ENCODE peak calls at places on chromosomes 7 and 10, in nine cellular contexts. U, T, X, K, O, E, I, F and B are unnamed samples.

GRCh38 chr10:1255600-1255999 is 199.4 kb downstream of the WDR37 start:
- DNase-seq in O (no peak), T (no peak), I (no peak), E (no peak), U (no peak), F (no peak), K (no peak), X (no peak), B (no peak)

GRCh38 chr10:11682896-11683295 is 59.3 kb upstream of the ECHDC3 start:
- DNase-seq in F (no peak), K (no peak), E (no peak), I (no peak), O (no peak), T (no peak), X (no peak), U (no peak), B (no peak)

GRCh38 chr10:3873728-3874461 is 88.9 kb upstream of the KLF6 start:
- DNase-seq in E (no peak), K (no peak), T (no peak), F (no peak), U (peak; percentile 25), X (peak; percentile 51), O (peak; percentile 90), I (no peak), B (peak; percentile 29)

GRCh38 chr7:93327006-93327633 is 95.0 kb downstream of the VPS50 start:
- DNase-seq in I (no peak), T (no peak), X (peak; percentile 15), E (no peak), O (no peak), F (no peak), K (no peak), U (no peak), B (no peak)

GRCh38 chr10:50312464-50313437 is 61.4 kb upstream of the ASAH2 start:
- DNase-seq in K (no peak), X (no peak), O (no peak), U (no peak), F (no peak), E (no peak), I (no peak), T (no peak), B (no peak)

GRCh38 chr10:24462889-24463552 is 254.1 kb downstream of the KIAA1217 start:
- DNase-seq in U (no peak), K (no peak), E (no peak), I (no peak), X (no peak), O (no peak), F (no peak), T (no peak), B (no peak)

GRCh38 chr10:130242483-130242882 is 106.3 kb downstream of the GLRX3 start:
- DNase-seq in E (no peak), X (no peak), T (no peak), O (no peak), F (no peak), U (peak; percentile 5), I (peak; percentile 18), K (no peak), B (no peak)

GRCh38 chr7:962401-963081 is 8.1 kb upstream of the ADAP1 start:
- DNase-seq in O (no peak), F (no peak), T (no peak), X (no peak), K (no peak), E (no peak), I (no peak), U (no peak), B (no peak)

GRCh38 chr7:76428868-76429805 is 4.4 kb downstream of the ZP3 start:
- DNase-seq in U (no peak), I (no peak), T (no peak), O (peak; percentile 58), K (no peak), F (no peak), E (no peak), X (no peak), B (no peak)

GRCh38 chr10:123146013-123146891 is 1.7 kb upstream of the HMX2 start:
- DNase-seq in T (no peak), U (no peak), X (no peak), E (no peak), I (no peak), K (no peak), O (peak; percentile 62), F (no peak), B (no peak)

GRCh38 chr10:44466236-44466635 is 81.3 kb upstream of the CXCL12 start:
- DNase-seq in F (no peak), K (no peak), O (no peak), T (no peak), I (no peak), U (no peak), X (no peak), E (no peak), B (no peak)

GRCh38 chr7:16668049-16668858 is 22.3 kb downstream of the BZW2 start:
- DNase-seq in E (no peak), O (peak; percentile 72), T (no peak), K (no peak), F (peak; percentile 69), I (no peak), X (peak; percentile 91), U (no peak), B (no peak)

GRCh38 chr7:918118-918425 is 36.4 kb downstream of the ADAP1 start:
- DNase-seq in O (no peak), T (no peak), E (no peak), K (no peak), U (no peak), F (no peak), X (no peak), I (no peak), B (no peak)

GRCh38 chr7:75638607-75639070 is 100.1 kb downstream of the HIP1 start:
- DNase-seq in X (no peak), K (peak; percentile 75), U (no peak), E (no peak), T (peak; percentile 25), I (peak; percentile 72), O (no peak), F (no peak), B (no peak)

GRCh38 chr7:138625084-138625848 is 75.9 kb downstream of the SVOPL start:
- DNase-seq in O (peak; percentile 94), E (no peak), T (no peak), F (no peak), X (no peak), I (no peak), U (no peak), K (no peak), B (no peak)

GRCh38 chr10:101006593-101007098 is 7.0 kb downstream of the LZTS2 start:
- DNase-seq in E (no peak), T (no peak), F (no peak), X (no peak), U (no peak), K (peak; percentile 55), O (no peak), I (no peak), B (no peak)

GRCh38 chr7:30379741-30380140 is 95.3 kb downstream of the ZNRF2 start:
- DNase-seq in I (no peak), U (no peak), E (no peak), F (no peak), O (no peak), X (no peak), K (no peak), T (no peak), B (no peak)

GRCh38 chr10:77104459-77104980 is 533.1 kb downstream of the KCNMA1 start:
- DNase-seq in I (no peak), K (no peak), O (no peak), X (no peak), T (no peak), E (no peak), U (no peak), F (peak; percentile 92), B (no peak)

GRCh38 chr10:72461085-72461484 is 106.4 kb upstream of the DNAJB12 start:
- DNase-seq in I (no peak), K (no peak), U (no peak), T (no peak), X (no peak), F (no peak), E (no peak), O (no peak), B (no peak)

GRCh38 chr10:131000244-131000643 is 311.3 kb downstream of the TCERG1L start:
- DNase-seq in F (no peak), T (no peak), U (no peak), E (no peak), I (no peak), O (no peak), K (no peak), X (no peak), B (no peak)

GRCh38 chr7:64947252-64948000 is 43.4 kb downstream of the ZNF117 start:
- DNase-seq in I (no peak), K (no peak), T (peak; percentile 27), E (no peak), X (no peak), U (no peak), F (no peak), O (no peak), B (no peak)

GRCh38 chr10:91805110-91805825 is 7.0 kb downstream of the TNKS2 start:
- DNase-seq in X (no peak), K (no peak), F (no peak), I (no peak), U (no peak), T (no peak), O (no peak), E (no peak), B (no peak)

GRCh38 chr7:128891110-128891941 is 19.2 kb downstream of the KCP start:
- DNase-seq in I (no peak), U (no peak), T (no peak), F (no peak), X (no peak), K (no peak), O (no peak), E (no peak), B (no peak)

GRCh38 chr10:49359349-49360231 is 36.3 kb downstream of the DRGX start:
- DNase-seq in U (peak; percentile 30), F (no peak), K (no peak), E (no peak), T (no peak), I (no peak), O (no peak), X (no peak), B (no peak)

GRCh38 chr7:15853832-15854470 is 167.5 kb upstream of the MEOX2 start:
- DNase-seq in E (no peak), I (no peak), T (no peak), U (no peak), F (no peak), K (no peak), O (no peak), X (no peak), B (no peak)

GRCh38 chr7:135761751-135762488 is 13.3 kb upstream of the FAM180A start:
- DNase-seq in X (no peak), T (no peak), F (no peak), I (peak; percentile 43), K (no peak), U (no peak), O (no peak), E (no peak), B (no peak)

GRCh38 chr10:74987339-74988054 is 124.0 kb upstream of the SAMD8 start:
- DNase-seq in K (no peak), X (no peak), O (no peak), E (no peak), I (no peak), T (no peak), U (no peak), F (no peak), B (no peak)

GRCh38 chr10:113961261-113961938 is 82.3 kb upstream of the ADRB1 start:
- DNase-seq in E (peak; percentile 55), I (no peak), K (no peak), O (peak; percentile 86), X (no peak), U (no peak), T (no peak), F (no peak), B (no peak)

GRCh38 chr7:106290319-106290718 is 5.5 kb upstream of the NAMPT start:
- DNase-seq in F (no peak), U (no peak), I (no peak), T (no peak), K (no peak), E (no peak), X (no peak), O (no peak), B (no peak)

GRCh38 chr7:102115181-102115580 is 171.5 kb upstream of the SH2B2 start:
- DNase-seq in T (no peak), E (no peak), I (no peak), X (no peak), U (no peak), O (no peak), K (no peak), F (no peak), B (no peak)

GRCh38 chr10:12062754-12063482 is 5.8 kb upstream of the DHTKD1 start:
- DNase-seq in U (no peak), E (no peak), F (no peak), O (no peak), K (no peak), T (no peak), I (no peak), X (no peak), B (no peak)